ENCODE peak calls at places on chromosome 9, in nine cellular contexts. One of them, this sample, is unnamed.

GRCh38 chr9:77927265-77927664 is 104.3 kb downstream of the GNAQ start:
- DNase-seq in kidney tubule cell: peak
- DNase-seq in NCI-H2029: no peak
- DNase-seq in EL: peak
- DNase-seq in progenitor cell of endocrine pancreas: no peak
- DNase-seq in NCI-H1105: no peak
- DNase-seq in ELR: peak
- DNase-seq in activated T-helper 1 cell treated with Interleukin-2 at 50 U/mL for 16 hours: no peak
- DNase-seq in occipital lobe: no peak
- DNase-seq in this sample: no peak

GRCh38 chr9:123343428-123344272 is 12.3 kb upstream of the CRB2 start:
- DNase-seq in occipital lobe: no peak
- DNase-seq in EL: no peak
- DNase-seq in ELR: no peak
- DNase-seq in kidney tubule cell: no peak
- DNase-seq in NCI-H2029: no peak
- DNase-seq in NCI-H1105: no peak
- DNase-seq in progenitor cell of endocrine pancreas: no peak
- DNase-seq in activated T-helper 1 cell treated with Interleukin-2 at 50 U/mL for 16 hours: no peak
- DNase-seq in this sample: no peak

GRCh38 chr9:115192280-115192679 is 74.3 kb upstream of the TNC start:
- DNase-seq in activated T-helper 1 cell treated with Interleukin-2 at 50 U/mL for 16 hours: no peak
- DNase-seq in progenitor cell of endocrine pancreas: no peak
- DNase-seq in ELR: no peak
- DNase-seq in EL: no peak
- DNase-seq in NCI-H2029: no peak
- DNase-seq in NCI-H1105: no peak
- DNase-seq in kidney tubule cell: no peak
- DNase-seq in occipital lobe: no peak
- DNase-seq in this sample: no peak

GRCh38 chr9:15735083-15735974 is 182.5 kb downstream of the CCDC171 start:
- DNase-seq in kidney tubule cell: peak
- DNase-seq in EL: peak
- DNase-seq in progenitor cell of endocrine pancreas: no peak
- DNase-seq in NCI-H1105: no peak
- DNase-seq in activated T-helper 1 cell treated with Interleukin-2 at 50 U/mL for 16 hours: no peak
- DNase-seq in NCI-H2029: no peak
- DNase-seq in ELR: peak
- DNase-seq in occipital lobe: no peak
- DNase-seq in this sample: no peak

GRCh38 chr9:71719585-71719984 is 48.7 kb downstream of the CEMIP2 start:
- DNase-seq in ELR: no peak
- DNase-seq in NCI-H2029: no peak
- DNase-seq in kidney tubule cell: no peak
- DNase-seq in EL: no peak
- DNase-seq in NCI-H1105: no peak
- DNase-seq in progenitor cell of endocrine pancreas: no peak
- DNase-seq in activated T-helper 1 cell treated with Interleukin-2 at 50 U/mL for 16 hours: no peak
- DNase-seq in occipital lobe: no peak
- DNase-seq in this sample: peak

GRCh38 chr9:129408535-129409215 is 212.2 kb downstream of the C9orf50 start:
- DNase-seq in NCI-H2029: no peak
- DNase-seq in ELR: no peak
- DNase-seq in activated T-helper 1 cell treated with Interleukin-2 at 50 U/mL for 16 hours: no peak
- DNase-seq in NCI-H1105: no peak
- DNase-seq in progenitor cell of endocrine pancreas: no peak
- DNase-seq in kidney tubule cell: peak
- DNase-seq in EL: no peak
- DNase-seq in occipital lobe: no peak
- DNase-seq in this sample: peak

GRCh38 chr9:35909687-35910612 is 660 bp downstream of the SPAAR start:
- DNase-seq in ELR: no peak
- DNase-seq in NCI-H1105: no peak
- DNase-seq in progenitor cell of endocrine pancreas: no peak
- DNase-seq in NCI-H2029: no peak
- DNase-seq in EL: no peak
- DNase-seq in activated T-helper 1 cell treated with Interleukin-2 at 50 U/mL for 16 hours: no peak
- DNase-seq in kidney tubule cell: no peak
- DNase-seq in occipital lobe: no peak
- DNase-seq in this sample: no peak

GRCh38 chr9:105150991-105151685 is 93.3 kb upstream of the SLC44A1 start:
- DNase-seq in kidney tubule cell: peak
- DNase-seq in NCI-H2029: no peak
- DNase-seq in activated T-helper 1 cell treated with Interleukin-2 at 50 U/mL for 16 hours: no peak
- DNase-seq in occipital lobe: no peak
- DNase-seq in NCI-H1105: no peak
- DNase-seq in EL: peak
- DNase-seq in progenitor cell of endocrine pancreas: no peak
- DNase-seq in ELR: peak
- DNase-seq in this sample: no peak

GRCh38 chr9:101457003-101457402 is 21.4 kb upstream of the ALDOB start:
- DNase-seq in EL: no peak
- DNase-seq in NCI-H2029: no peak
- DNase-seq in NCI-H1105: no peak
- DNase-seq in activated T-helper 1 cell treated with Interleukin-2 at 50 U/mL for 16 hours: no peak
- DNase-seq in kidney tubule cell: no peak
- DNase-seq in occipital lobe: no peak
- DNase-seq in progenitor cell of endocrine pancreas: no peak
- DNase-seq in ELR: no peak
- DNase-seq in this sample: no peak

GRCh38 chr9:70003786-70004185 is 39.9 kb upstream of the MAMDC2 start:
- DNase-seq in NCI-H1105: no peak
- DNase-seq in activated T-helper 1 cell treated with Interleukin-2 at 50 U/mL for 16 hours: no peak
- DNase-seq in ELR: peak
- DNase-seq in NCI-H2029: no peak
- DNase-seq in kidney tubule cell: peak
- DNase-seq in progenitor cell of endocrine pancreas: no peak
- DNase-seq in EL: peak
- DNase-seq in occipital lobe: no peak
- DNase-seq in this sample: no peak

GRCh38 chr9:13268469-13268868 is 11.0 kb downstream of the MPDZ start:
- DNase-seq in activated T-helper 1 cell treated with Interleukin-2 at 50 U/mL for 16 hours: no peak
- DNase-seq in NCI-H1105: no peak
- DNase-seq in NCI-H2029: no peak
- DNase-seq in occipital lobe: no peak
- DNase-seq in kidney tubule cell: no peak
- DNase-seq in ELR: peak
- DNase-seq in progenitor cell of endocrine pancreas: no peak
- DNase-seq in EL: peak
- DNase-seq in this sample: no peak